ENCODE peak calls at places on chromosomes 16 and 17, in four cellular contexts. One of them, this sample, is unnamed.

GRCh38 chr17:19566176-19566575 is 32.5 kb downstream of the SLC47A1 start:
- DNase-seq in T-helper 1 cell: no peak
- DNase-seq in effector memory CD4-positive, alpha-beta T cell: no peak
- DNase-seq in heart left ventricle: no peak
- DNase-seq in this sample: no peak

GRCh38 chr17:1003972-1004768 is 7.2 kb downstream of the TIMM22 start:
- DNase-seq in T-helper 1 cell: no peak
- DNase-seq in effector memory CD4-positive, alpha-beta T cell: no peak
- DNase-seq in heart left ventricle: no peak
- DNase-seq in this sample: no peak

GRCh38 chr16:54331241-54332002 is 44.8 kb upstream of the IRX3 start:
- DNase-seq in effector memory CD4-positive, alpha-beta T cell: no peak
- DNase-seq in T-helper 1 cell: no peak
- DNase-seq in heart left ventricle: no peak
- DNase-seq in this sample: no peak

GRCh38 chr17:34913001-34913400 is 48.3 kb downstream of the CCT6B start:
- DNase-seq in heart left ventricle: no peak
- DNase-seq in T-helper 1 cell: no peak
- DNase-seq in effector memory CD4-positive, alpha-beta T cell: no peak
- DNase-seq in this sample: no peak

GRCh38 chr17:80773243-80773991 is 218.2 kb upstream of the CHMP6 start:
- DNase-seq in T-helper 1 cell: no peak
- DNase-seq in heart left ventricle: peak
- DNase-seq in effector memory CD4-positive, alpha-beta T cell: no peak
- DNase-seq in this sample: no peak

GRCh38 chr17:58316260-58316960 is 12.2 kb downstream of the TSPOAP1 start:
- DNase-seq in heart left ventricle: peak
- DNase-seq in effector memory CD4-positive, alpha-beta T cell: no peak
- DNase-seq in T-helper 1 cell: no peak
- DNase-seq in this sample: no peak

GRCh38 chr16:4594433-4595410 is 20.0 kb downstream of the UBALD1 start:
- DNase-seq in effector memory CD4-positive, alpha-beta T cell: no peak
- DNase-seq in T-helper 1 cell: no peak
- DNase-seq in heart left ventricle: no peak
- DNase-seq in this sample: no peak

GRCh38 chr16:51408357-51408756 is 257.3 kb upstream of the SALL1 start:
- DNase-seq in T-helper 1 cell: no peak
- DNase-seq in heart left ventricle: no peak
- DNase-seq in effector memory CD4-positive, alpha-beta T cell: no peak
- DNase-seq in this sample: no peak

GRCh38 chr16:22161999-22162657 is at the start of gene SDR42E2:
- DNase-seq in effector memory CD4-positive, alpha-beta T cell: peak
- DNase-seq in heart left ventricle: no peak
- DNase-seq in T-helper 1 cell: peak
- DNase-seq in this sample: no peak

GRCh38 chr16:89917773-89918452 is 749 bp upstream of the MC1R start:
- DNase-seq in effector memory CD4-positive, alpha-beta T cell: peak
- DNase-seq in T-helper 1 cell: peak
- DNase-seq in heart left ventricle: peak
- DNase-seq in this sample: peak

GRCh38 chr17:81285179-81285878 is 9.8 kb downstream of the SLC38A10 start:
- DNase-seq in heart left ventricle: peak
- DNase-seq in T-helper 1 cell: peak
- DNase-seq in effector memory CD4-positive, alpha-beta T cell: peak
- DNase-seq in this sample: peak

GRCh38 chr16:5928476-5929055 is 831.0 kb upstream of the EEF2KMT start:
- DNase-seq in heart left ventricle: no peak
- DNase-seq in effector memory CD4-positive, alpha-beta T cell: no peak
- DNase-seq in T-helper 1 cell: no peak
- DNase-seq in this sample: no peak

GRCh38 chr16:75265911-75266701 is 14.7 kb upstream of the BCAR1 start:
- DNase-seq in heart left ventricle: peak
- DNase-seq in effector memory CD4-positive, alpha-beta T cell: no peak
- DNase-seq in T-helper 1 cell: no peak
- DNase-seq in this sample: no peak

GRCh38 chr16:77238593-77238992 is 39.4 kb downstream of the SYCE1L start:
- DNase-seq in T-helper 1 cell: no peak
- DNase-seq in heart left ventricle: no peak
- DNase-seq in effector memory CD4-positive, alpha-beta T cell: no peak
- DNase-seq in this sample: no peak

GRCh38 chr16:22763655-22764054 is 50.3 kb upstream of the HS3ST2 start:
- DNase-seq in heart left ventricle: no peak
- DNase-seq in effector memory CD4-positive, alpha-beta T cell: no peak
- DNase-seq in T-helper 1 cell: no peak
- DNase-seq in this sample: no peak

GRCh38 chr17:31494259-31495048 is 103.0 kb downstream of the RAB11FIP4 start:
- DNase-seq in effector memory CD4-positive, alpha-beta T cell: peak
- DNase-seq in T-helper 1 cell: peak
- DNase-seq in heart left ventricle: no peak
- DNase-seq in this sample: peak

GRCh38 chr16:89615596-89616090 is 2.2 kb downstream of the DPEP1 start:
- DNase-seq in effector memory CD4-positive, alpha-beta T cell: no peak
- DNase-seq in heart left ventricle: no peak
- DNase-seq in T-helper 1 cell: no peak
- DNase-seq in this sample: no peak

GRCh38 chr17:13538841-13539411 is 62.8 kb downstream of the HS3ST3A1 start:
- DNase-seq in heart left ventricle: no peak
- DNase-seq in effector memory CD4-positive, alpha-beta T cell: no peak
- DNase-seq in T-helper 1 cell: no peak
- DNase-seq in this sample: no peak

GRCh38 chr16:84255050-84255810 is 15.4 kb upstream of the KCNG4 start:
- DNase-seq in heart left ventricle: no peak
- DNase-seq in effector memory CD4-positive, alpha-beta T cell: no peak
- DNase-seq in T-helper 1 cell: no peak
- DNase-seq in this sample: no peak

GRCh38 chr16:49455181-49455990 is 81.8 kb downstream of the C16orf78 start:
- DNase-seq in T-helper 1 cell: no peak
- DNase-seq in effector memory CD4-positive, alpha-beta T cell: no peak
- DNase-seq in heart left ventricle: no peak
- DNase-seq in this sample: no peak

This sample was measured in NB4.